ENCODE peak calls at places on chromosome 2, in eight cellular contexts. M is A549; P is psoas muscle; K is CD8-positive, alpha-beta T cell; V is CD4-positive, CD25-positive, alpha-beta regulatory T cell; Q is neural progenitor cell; C is CD4-positive, alpha-beta memory T cell; N is right cardiac atrium. A is an unnamed sample.

GRCh38 chr2:238290079-238290478 is 1.7 kb upstream of the PER2 start:
- DNase-seq in V (no peak), K (no peak), N (peak; percentile 75), Q (peak; percentile 73), M (peak; percentile 100), C (peak; percentile 6), P (peak; percentile 40), A (peak; percentile 89)

GRCh38 chr2:146119586-146119985 is 1599.7 kb upstream of the ZEB2 start:
- DNase-seq in K (no peak), V (no peak), C (no peak), P (no peak), Q (no peak), N (no peak), M (no peak), A (no peak)

GRCh38 chr2:235550946-235551345 is 57.1 kb downstream of the AGAP1 start:
- DNase-seq in V (no peak), P (no peak), Q (no peak), N (peak; percentile 22), M (no peak), C (no peak), K (no peak), A (no peak)

GRCh38 chr2:68915345-68915841 is 37.3 kb downstream of the GKN2 start:
- DNase-seq in C (no peak), N (no peak), P (no peak), K (no peak), V (no peak), M (no peak), Q (no peak), A (no peak)

GRCh38 chr2:24304098-24304497 is 56.2 kb downstream of the ITSN2 start:
- DNase-seq in M (no peak), C (no peak), Q (peak; percentile 11), K (no peak), P (peak; percentile 78), N (peak; percentile 91), V (no peak), A (no peak)

GRCh38 chr2:214193943-214194342 is 216.9 kb upstream of the VWC2L start:
- DNase-seq in N (no peak), M (no peak), V (no peak), P (no peak), K (no peak), Q (no peak), C (no peak), A (no peak)

GRCh38 chr2:215760526-215760925 is 252.8 kb downstream of the MREG start:
- DNase-seq in K (no peak), Q (no peak), C (no peak), M (no peak), P (no peak), V (no peak), N (no peak), A (no peak)

GRCh38 chr2:41294331-41294730 is 753.5 kb upstream of the PKDCC start:
- DNase-seq in Q (peak; percentile 38), M (no peak), K (no peak), N (peak; percentile 13), C (no peak), V (no peak), P (no peak), A (no peak)

GRCh38 chr2:152468832-152469692 is 134.1 kb downstream of the FMNL2 start:
- DNase-seq in P (no peak), N (no peak), C (no peak), K (no peak), M (peak; percentile 31), V (no peak), Q (no peak), A (no peak)

GRCh38 chr2:26691881-26692813 is at the start of gene KCNK3:
- DNase-seq in M (no peak), Q (peak; percentile 92), K (peak; percentile 4), P (peak; percentile 48), N (peak; percentile 83), C (peak; percentile 31), V (peak; percentile 13), A (no peak)

GRCh38 chr2:83516503-83516902 is 942.6 kb downstream of the SUCLG1 start:
- DNase-seq in N (no peak), Q (no peak), K (no peak), M (no peak), V (no peak), P (no peak), C (no peak), A (no peak)

GRCh38 chr2:120522151-120522751 is 176.3 kb downstream of the INHBB start:
- DNase-seq in N (peak; percentile 78), K (no peak), P (no peak), Q (peak; percentile 60), M (no peak), C (no peak), V (no peak), A (no peak)

GRCh38 chr2:46989491-46990230 is 74.1 kb upstream of the MCFD2 start:
- DNase-seq in C (no peak), P (no peak), M (no peak), K (no peak), V (no peak), N (no peak), Q (no peak), A (no peak)

GRCh38 chr2:46988230-46988629 is 72.6 kb upstream of the MCFD2 start:
- DNase-seq in P (no peak), M (no peak), C (no peak), Q (no peak), N (no peak), V (no peak), K (no peak), A (no peak)

GRCh38 chr2:46991985-46992384 is 76.4 kb upstream of the MCFD2 start:
- DNase-seq in Q (no peak), V (no peak), M (no peak), P (no peak), K (no peak), C (no peak), N (no peak), A (no peak)

GRCh38 chr2:46988733-46989481 is 73.3 kb upstream of the MCFD2 start:
- DNase-seq in C (no peak), P (no peak), N (peak; percentile 82), M (no peak), Q (peak; percentile 62), K (no peak), V (no peak), A (no peak)

DNA sequence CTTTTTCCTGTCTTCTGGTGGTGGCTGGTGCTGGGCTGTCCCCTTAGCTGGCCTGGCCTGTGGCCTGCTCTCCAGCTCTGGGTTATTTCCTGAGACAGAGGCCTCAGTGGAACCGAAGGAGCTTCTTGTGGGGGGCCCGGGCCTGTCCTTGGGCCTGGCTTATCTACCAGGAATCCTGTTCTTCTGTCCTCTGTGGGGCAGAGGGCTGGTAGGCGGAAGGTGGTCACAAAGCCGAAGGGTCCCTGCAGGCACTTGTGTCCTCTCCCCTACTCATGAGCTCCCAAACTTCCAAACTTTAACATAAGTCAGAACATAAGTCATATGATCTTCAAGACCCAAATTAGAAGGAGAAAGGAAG is 74.6 kb upstream of the MCFD2 start:
- DNase-seq in P (no peak), K (no peak), M (no peak), N (no peak), V (no peak), C (no peak), Q (no peak), A (no peak)
- H3K4me1 ChIP-seq in P (peaks cover 44% of the 10 kb centered on the region), K (peaks cover 9% of the 10 kb centered on the region), M (peaks cover 42% of the 10 kb centered on the region), N (peaks cover 5% of the 10 kb centered on the region), V (peaks cover 22% of the 10 kb centered on the region), C (peaks cover 21% of the 10 kb centered on the region), Q (peaks cover 27% of the 10 kb centered on the region), A (peaks cover 27% of the 10 kb centered on the region)

DNA sequence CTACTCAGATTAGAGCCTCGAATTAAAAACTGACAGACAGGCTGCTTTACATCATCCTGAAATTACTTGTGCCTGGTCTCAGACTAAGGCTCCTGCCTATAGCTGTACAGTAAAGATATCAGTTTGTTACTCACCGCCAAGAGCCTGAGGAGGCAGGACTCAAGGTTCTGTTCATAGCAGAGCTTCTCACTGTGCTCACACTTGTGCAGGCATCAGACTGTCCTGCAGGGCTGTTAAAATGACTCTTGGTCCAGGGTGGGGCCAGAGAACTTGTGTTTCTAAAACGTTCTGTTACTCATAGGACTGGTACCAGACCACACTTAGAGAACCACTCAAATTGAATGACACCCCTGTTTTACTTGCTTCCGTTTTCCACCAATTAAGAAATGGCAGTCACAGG is 310.0 kb downstream of the DPP10 start:
- DNase-seq in K (no peak), P (no peak), N (no peak), C (no peak), Q (no peak), M (no peak), V (no peak), A (no peak)
- H3K4me1 ChIP-seq in K (no peaks in the 10 kb centered on the region), P (no peaks in the 10 kb centered on the region), N (no peaks in the 10 kb centered on the region), C (no peaks in the 10 kb centered on the region), Q (peaks cover 3% of the 10 kb centered on the region), M (peaks cover 8% of the 10 kb centered on the region), V (no peaks in the 10 kb centered on the region), A (no peaks in the 10 kb centered on the region)

GRCh38 chr2:54636425-54637139 is 86.9 kb upstream of the EML6 start:
- DNase-seq in Q (no peak), K (no peak), P (no peak), M (no peak), N (peak; percentile 56), C (no peak), V (no peak), A (no peak)

GRCh38 chr2:54638774-54639187 is 84.7 kb upstream of the EML6 start:
- DNase-seq in V (no peak), C (no peak), M (no peak), Q (no peak), N (no peak), P (no peak), K (no peak), A (no peak)

GRCh38 chr2:54635554-54636152 is 87.8 kb upstream of the EML6 start:
- DNase-seq in M (no peak), C (no peak), V (no peak), Q (no peak), P (no peak), N (no peak), K (no peak), A (no peak)

GRCh38 chr2:54639609-54640008 is 83.9 kb upstream of the EML6 start:
- DNase-seq in N (no peak), K (no peak), V (no peak), P (no peak), C (no peak), M (peak; percentile 31), Q (no peak), A (no peak)

GRCh38 chr2:54638103-54638502 is 85.4 kb upstream of the EML6 start:
- DNase-seq in V (no peak), Q (no peak), K (no peak), M (no peak), P (no peak), C (no peak), N (no peak), A (peak; percentile 45)
- H3K4me1 ChIP-seq in V (peaks cover 8% of the 10 kb centered on the region), Q (no peaks in the 10 kb centered on the region), K (peaks cover 16% of the 10 kb centered on the region), M (peaks cover 69% of the 10 kb centered on the region), P (peaks cover 31% of the 10 kb centered on the region), C (peaks cover 14% of the 10 kb centered on the region), N (peaks cover 33% of the 10 kb centered on the region), A (peaks cover 32% of the 10 kb centered on the region)

GRCh38 chr2:45678791-45679348 is 27.4 kb downstream of the PRKCE start:
- DNase-seq in K (no peak), P (no peak), V (no peak), M (no peak), N (no peak), Q (no peak), C (no peak), A (no peak)
- H3K4me1 ChIP-seq in K (no peaks in the 10 kb centered on the region), P (peaks cover 34% of the 10 kb centered on the region), V (no peaks in the 10 kb centered on the region), M (peaks cover 13% of the 10 kb centered on the region), N (peaks cover 19% of the 10 kb centered on the region), Q (no peaks in the 10 kb centered on the region), C (no peaks in the 10 kb centered on the region), A (peaks cover 95% of the 10 kb centered on the region)

A was measured in Karpas-422.